ENCODE peak calls at places on chromosomes 16 and 17, in four cellular contexts. T, D, Y and H are unnamed samples.

GRCh38 chr17:7393613-7394451 is 493 bp downstream of the PLSCR3 start:
- DNase-seq in T (no peak), D (peak), Y (no peak), H (no peak)

GRCh38 chr17:15478845-15479244 is 11.4 kb upstream of the CDRT4 start:
- DNase-seq in T (no peak), D (no peak), Y (no peak), H (no peak)

GRCh38 chr17:65071861-65072260 is 15.3 kb upstream of the GNA13 start:
- DNase-seq in T (no peak), D (no peak), Y (peak), H (no peak)

GRCh38 chr16:46830417-46830901 is 521 bp downstream of the C16orf87 start:
- DNase-seq in T (no peak), D (peak), Y (peak), H (no peak)

GRCh38 chr16:52069866-52070265 is 477.1 kb downstream of the TOX3 start:
- DNase-seq in T (no peak), D (peak), Y (peak), H (no peak)

GRCh38 chr17:34252138-34252889 is 2.8 kb upstream of the CCL2 start:
- DNase-seq in T (peak), D (peak), Y (peak), H (peak)

GRCh38 chr17:21388066-21388465 is 11.9 kb downstream of the KCNJ12 start:
- DNase-seq in T (no peak), D (no peak), Y (no peak), H (no peak)

GRCh38 chr17:47009759-47010594 is 30.9 kb upstream of the RPRML start:
- DNase-seq in T (no peak), D (no peak), Y (no peak), H (no peak)

GRCh38 chr17:35766903-35767510 is 6.3 kb downstream of the C17orf50 start:
- DNase-seq in T (no peak), D (no peak), Y (peak), H (no peak)

GRCh38 chr17:29572691-29573557 is 4.4 kb downstream of the TP53I13 start:
- DNase-seq in T (no peak), D (peak), Y (no peak), H (no peak)

GRCh38 chr17:65745241-65745640 is 183.8 kb upstream of the AXIN2 start:
- DNase-seq in T (no peak), D (no peak), Y (no peak), H (no peak)

GRCh38 chr17:77165577-77165976 is 24.8 kb downstream of the SEC14L1 start:
- DNase-seq in T (no peak), D (no peak), Y (no peak), H (no peak)

GRCh38 chr16:27786221-27786848 is 236.4 kb downstream of the KATNIP start:
- DNase-seq in T (no peak), D (no peak), Y (no peak), H (no peak)

GRCh38 chr17:78040561-78041400 is 82.3 kb downstream of the TNRC6C start:
- DNase-seq in T (no peak), D (peak), Y (peak), H (peak)

GRCh38 chr16:55171241-55171640 is 152.8 kb upstream of the IRX6 start:
- DNase-seq in T (no peak), D (peak), Y (no peak), H (no peak)

GRCh38 chr16:49663081-49664057 is 192.5 kb downstream of the ZNF423 start:
- DNase-seq in T (no peak), D (no peak), Y (no peak), H (no peak)

GRCh38 chr16:28478511-28479180 is 6.5 kb upstream of the NPIPB7 start:
- DNase-seq in T (no peak), D (no peak), Y (no peak), H (no peak)

GRCh38 chr17:82685291-82685690 is 13.2 kb downstream of the RAB40B start:
- DNase-seq in T (no peak), D (no peak), Y (no peak), H (no peak)
- H3K27ac ChIP-seq in T (no peak), D (no peak), Y (peak), H (no peak)

DNA sequence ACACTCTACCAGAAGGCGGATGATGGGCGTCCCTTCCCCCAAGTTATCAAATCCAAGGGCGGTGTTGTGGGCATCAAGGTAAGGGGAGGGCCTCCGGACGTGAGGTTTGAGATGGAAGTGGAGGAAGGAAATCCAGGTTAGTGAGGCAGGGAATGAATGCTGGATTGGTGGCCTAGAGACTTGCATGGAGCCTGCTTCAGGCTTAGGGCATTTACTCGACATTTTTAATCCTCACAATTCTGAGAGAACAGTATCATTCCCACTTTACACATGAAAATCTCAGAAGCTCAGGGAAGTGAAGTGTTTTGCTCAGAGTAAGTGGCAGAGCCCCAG is 2.0 kb downstream of the ALDOA start:
- DNase-seq in T (no peak), D (no peak), Y (no peak), H (no peak)
- H3K27ac ChIP-seq in T (no peak), D (peak), Y (peak), H (peak)

GRCh38 chr16:3824121-3824795 is 56.3 kb downstream of the CREBBP start:
- DNase-seq in T (no peak), D (no peak), Y (no peak), H (no peak)

GRCh38 chr16:3822366-3823045 is 58.0 kb downstream of the CREBBP start:
- DNase-seq in T (no peak), D (no peak), Y (no peak), H (no peak)

GRCh38 chr16:3825940-3826339 is 54.6 kb downstream of the CREBBP start:
- DNase-seq in T (no peak), D (no peak), Y (no peak), H (no peak)

GRCh38 chr16:3823427-3823826 is 57.1 kb downstream of the CREBBP start:
- DNase-seq in T (no peak), D (no peak), Y (no peak), H (no peak)

GRCh38 chr16:3825103-3825502 is 55.4 kb downstream of the CREBBP start:
- DNase-seq in T (no peak), D (no peak), Y (no peak), H (no peak)
- H3K27ac ChIP-seq in T (no peak), D (no peak), Y (no peak), H (no peak)

DNA sequence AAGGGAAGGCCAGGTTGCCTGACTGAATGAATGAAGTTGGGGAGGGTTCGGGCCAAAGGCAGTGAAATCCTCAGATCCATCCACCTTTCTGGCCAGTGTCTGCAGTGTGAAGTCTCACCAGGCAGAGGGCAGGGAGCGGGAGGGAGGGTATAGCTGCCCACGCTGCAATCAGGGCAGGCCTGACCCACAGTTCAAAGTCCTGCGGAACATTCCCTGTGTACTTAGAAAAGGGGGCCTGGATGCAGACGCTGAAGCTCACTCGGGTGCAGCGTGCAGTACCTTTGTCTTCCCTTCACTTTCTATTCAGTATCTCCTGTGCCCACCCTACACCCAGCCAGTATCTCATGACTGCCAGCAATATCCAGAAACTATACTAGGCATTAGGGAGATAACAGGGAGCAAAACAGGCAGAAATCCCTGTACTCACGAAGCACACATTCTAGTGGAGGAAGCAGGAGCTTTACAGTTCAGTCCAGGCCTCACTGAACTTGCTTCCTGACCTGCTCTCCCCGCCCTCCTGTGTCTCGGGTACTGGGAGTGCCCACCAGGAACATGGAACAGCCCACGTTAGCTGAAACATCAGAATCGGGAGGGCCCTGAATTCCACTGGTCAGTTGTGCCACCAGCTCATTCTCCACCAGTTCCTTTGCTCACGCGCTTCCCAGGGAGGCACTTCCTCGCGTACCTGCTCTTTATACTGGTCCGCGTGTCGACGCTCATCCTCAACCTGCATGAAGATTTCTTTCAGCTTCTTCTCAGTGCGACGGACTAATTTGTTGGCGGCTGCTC is 42.2 kb downstream of the NDEL1 start:
- DNase-seq in T (no peak), D (no peak), Y (no peak), H (no peak)
- H3K27ac ChIP-seq in T (no peak), D (no peak), Y (no peak), H (no peak)

DNA sequence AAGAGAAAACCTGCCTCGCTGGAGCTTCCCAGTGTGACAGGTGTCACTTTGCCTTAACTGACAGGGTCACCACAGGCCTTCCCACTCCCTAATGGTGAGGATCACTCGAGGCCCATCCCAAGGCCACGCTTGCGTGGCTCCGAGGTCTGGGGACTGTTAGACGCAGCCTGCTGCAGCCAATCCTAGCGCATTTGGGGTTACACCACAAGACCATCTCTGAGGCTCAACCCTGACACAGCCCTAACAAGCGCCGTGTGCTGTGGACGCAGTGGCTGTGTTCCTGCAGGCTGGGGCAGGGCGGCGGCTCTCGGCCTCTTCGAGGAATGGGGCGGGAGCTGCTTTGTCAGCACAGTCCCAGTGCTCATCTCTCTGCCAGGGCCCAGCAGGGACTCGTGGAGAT is 66.0 kb upstream of the CHMP6 start:
- DNase-seq in T (no peak), D (no peak), Y (no peak), H (no peak)
- H3K27ac ChIP-seq in T (no peak), D (no peak), Y (no peak), H (no peak)

GRCh38 chr17:49676276-49676868 is 1.5 kb downstream of the SPOP start:
- DNase-seq in T (no peak), D (peak), Y (no peak), H (peak)
- H3K27ac ChIP-seq in T (no peak), D (no peak), Y (peak), H (peak)

GRCh38 chr17:75635610-75636202 is 2.5 kb downstream of the SMIM5 start:
- DNase-seq in T (no peak), D (no peak), Y (no peak), H (no peak)
- H3K27ac ChIP-seq in T (no peak), D (no peak), Y (no peak), H (peak)